ENCODE peak calls at places on chromosome 1, in five cellular contexts. One of them, this sample, is unnamed.

GRCh38 chr1:67061266-67061665 is 7.3 kb upstream of the SLC35D1 start:
- DNase-seq in naive thymus-derived CD4-positive, alpha-beta T cell: no peak
- DNase-seq in stomach: no peak
- DNase-seq in left lung: no peak
- DNase-seq in DND-41: no peak
- DNase-seq in this sample: no peak

GRCh38 chr1:97143236-97143882 is 421.8 kb downstream of the PTBP2 start:
- DNase-seq in naive thymus-derived CD4-positive, alpha-beta T cell: no peak
- DNase-seq in DND-41: no peak
- DNase-seq in stomach: no peak
- DNase-seq in left lung: no peak
- DNase-seq in this sample: no peak

GRCh38 chr1:35345439-35345981 is 77.0 kb downstream of the ZMYM4 start:
- DNase-seq in DND-41: no peak
- DNase-seq in stomach: no peak
- DNase-seq in naive thymus-derived CD4-positive, alpha-beta T cell: no peak
- DNase-seq in left lung: no peak
- DNase-seq in this sample: no peak

GRCh38 chr1:152869808-152870419 is 8.2 kb upstream of the SMCP start:
- DNase-seq in stomach: peak; percentile 75
- DNase-seq in DND-41: peak; percentile 69
- DNase-seq in naive thymus-derived CD4-positive, alpha-beta T cell: peak; percentile 49
- DNase-seq in left lung: no peak
- DNase-seq in this sample: peak; percentile 23

GRCh38 chr1:101282314-101283087 is 45.7 kb downstream of the S1PR1 start:
- DNase-seq in left lung: no peak
- DNase-seq in naive thymus-derived CD4-positive, alpha-beta T cell: no peak
- DNase-seq in stomach: no peak
- DNase-seq in DND-41: no peak
- DNase-seq in this sample: no peak

GRCh38 chr1:58397187-58397820 is 149.2 kb downstream of the OMA1 start:
- DNase-seq in DND-41: no peak
- DNase-seq in stomach: no peak
- DNase-seq in naive thymus-derived CD4-positive, alpha-beta T cell: no peak
- DNase-seq in left lung: no peak
- DNase-seq in this sample: no peak

GRCh38 chr1:164753521-164754077 is 194.6 kb downstream of the PBX1 start:
- DNase-seq in left lung: no peak
- DNase-seq in DND-41: no peak
- DNase-seq in stomach: no peak
- DNase-seq in naive thymus-derived CD4-positive, alpha-beta T cell: no peak
- DNase-seq in this sample: no peak

GRCh38 chr1:229832695-229833094 is 206.6 kb downstream of the URB2 start:
- DNase-seq in left lung: no peak
- DNase-seq in naive thymus-derived CD4-positive, alpha-beta T cell: no peak
- DNase-seq in DND-41: no peak
- DNase-seq in stomach: no peak
- DNase-seq in this sample: no peak

GRCh38 chr1:225693085-225693698 is 40.3 kb upstream of the ENAH start:
- DNase-seq in stomach: no peak
- DNase-seq in left lung: no peak
- DNase-seq in naive thymus-derived CD4-positive, alpha-beta T cell: no peak
- DNase-seq in DND-41: no peak
- DNase-seq in this sample: no peak
- H3K4me1 ChIP-seq in stomach: peaks cover 40% of the 10 kb centered on the region
- H3K4me1 ChIP-seq in left lung: peaks cover 7% of the 10 kb centered on the region
- H3K4me1 ChIP-seq in naive thymus-derived CD4-positive, alpha-beta T cell: no peaks in the 10 kb centered on the region
- H3K4me1 ChIP-seq in DND-41: no peaks in the 10 kb centered on the region
- H3K4me1 ChIP-seq in this sample: no peaks in the 10 kb centered on the region

GRCh38 chr1:115980156-115980555 is 3.8 kb downstream of the SLC22A15 start:
- DNase-seq in DND-41: no peak
- DNase-seq in naive thymus-derived CD4-positive, alpha-beta T cell: no peak
- DNase-seq in left lung: no peak
- DNase-seq in stomach: no peak
- DNase-seq in this sample: no peak
- H3K27ac ChIP-seq in DND-41: no peak overlapping the region
- H3K27ac ChIP-seq in naive thymus-derived CD4-positive, alpha-beta T cell: no peak overlapping the region
- H3K27ac ChIP-seq in left lung: no peak overlapping the region
- H3K27ac ChIP-seq in stomach: no peak overlapping the region
- H3K27ac ChIP-seq in this sample: no peak overlapping the region

DNA sequence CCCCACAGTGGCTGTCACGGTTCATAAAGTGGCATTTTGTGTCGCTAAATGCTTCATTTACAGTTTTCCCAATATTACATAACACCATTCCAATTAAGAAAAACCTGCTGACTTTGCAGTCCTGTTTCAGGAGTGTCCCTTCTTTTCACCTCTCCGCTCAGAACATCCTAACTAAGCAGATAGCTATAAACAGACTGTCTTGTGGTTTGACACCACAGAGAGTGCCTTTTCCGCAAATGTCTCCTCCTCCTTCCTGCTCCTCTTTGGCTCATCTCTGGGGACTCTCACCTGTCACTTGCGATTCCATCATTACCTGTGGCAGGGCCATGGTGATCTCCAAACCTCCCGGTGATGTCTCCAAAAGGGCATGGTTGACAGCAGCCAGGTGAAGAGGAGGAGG is 119.0 kb downstream of the CNIH3 start:
- DNase-seq in left lung: no peak
- DNase-seq in naive thymus-derived CD4-positive, alpha-beta T cell: no peak
- DNase-seq in DND-41: no peak
- DNase-seq in stomach: no peak
- DNase-seq in this sample: no peak
- H3K4me1 ChIP-seq in left lung: peaks cover 12% of the 10 kb centered on the region
- H3K4me1 ChIP-seq in naive thymus-derived CD4-positive, alpha-beta T cell: no peaks in the 10 kb centered on the region
- H3K4me1 ChIP-seq in DND-41: no peaks in the 10 kb centered on the region
- H3K4me1 ChIP-seq in stomach: peaks cover 24% of the 10 kb centered on the region
- H3K4me1 ChIP-seq in this sample: peaks cover 5% of the 10 kb centered on the region

GRCh38 chr1:54225986-54226559 is 26.1 kb downstream of the MRPL37 start:
- DNase-seq in left lung: no peak
- DNase-seq in DND-41: no peak
- DNase-seq in naive thymus-derived CD4-positive, alpha-beta T cell: no peak
- DNase-seq in stomach: no peak
- DNase-seq in this sample: no peak

GRCh38 chr1:54227836-54228435 is 28.0 kb downstream of the MRPL37 start:
- DNase-seq in left lung: no peak
- DNase-seq in naive thymus-derived CD4-positive, alpha-beta T cell: no peak
- DNase-seq in stomach: no peak
- DNase-seq in DND-41: no peak
- DNase-seq in this sample: no peak

GRCh38 chr1:54228638-54229079 is 28.7 kb downstream of the MRPL37 start:
- DNase-seq in naive thymus-derived CD4-positive, alpha-beta T cell: no peak
- DNase-seq in stomach: no peak
- DNase-seq in left lung: no peak
- DNase-seq in DND-41: no peak
- DNase-seq in this sample: no peak

GRCh38 chr1:54225378-54225777 is 25.4 kb downstream of the MRPL37 start:
- DNase-seq in naive thymus-derived CD4-positive, alpha-beta T cell: no peak
- DNase-seq in left lung: no peak
- DNase-seq in DND-41: no peak
- DNase-seq in stomach: no peak
- DNase-seq in this sample: no peak

GRCh38 chr1:54227091-54227602 is 27.2 kb downstream of the MRPL37 start:
- DNase-seq in DND-41: no peak
- DNase-seq in stomach: no peak
- DNase-seq in naive thymus-derived CD4-positive, alpha-beta T cell: no peak
- DNase-seq in left lung: no peak
- DNase-seq in this sample: no peak
- H3K27ac ChIP-seq in DND-41: no peak overlapping the region
- H3K27ac ChIP-seq in stomach: no peak overlapping the region
- H3K27ac ChIP-seq in naive thymus-derived CD4-positive, alpha-beta T cell: no peak overlapping the region
- H3K27ac ChIP-seq in left lung: no peak overlapping the region
- H3K27ac ChIP-seq in this sample: no peak overlapping the region

GRCh38 chr1:3679799-3680453 is 27.6 kb downstream of the TP73 start:
- DNase-seq in DND-41: no peak
- DNase-seq in stomach: no peak
- DNase-seq in left lung: peak; percentile 48
- DNase-seq in naive thymus-derived CD4-positive, alpha-beta T cell: no peak
- DNase-seq in this sample: no peak
- H3K4me1 ChIP-seq in DND-41: no peaks in the 10 kb centered on the region
- H3K4me1 ChIP-seq in stomach: peaks cover 8% of the 10 kb centered on the region
- H3K4me1 ChIP-seq in left lung: peaks cover 38% of the 10 kb centered on the region
- H3K4me1 ChIP-seq in naive thymus-derived CD4-positive, alpha-beta T cell: no peaks in the 10 kb centered on the region
- H3K4me1 ChIP-seq in this sample: no peaks in the 10 kb centered on the region

DNA sequence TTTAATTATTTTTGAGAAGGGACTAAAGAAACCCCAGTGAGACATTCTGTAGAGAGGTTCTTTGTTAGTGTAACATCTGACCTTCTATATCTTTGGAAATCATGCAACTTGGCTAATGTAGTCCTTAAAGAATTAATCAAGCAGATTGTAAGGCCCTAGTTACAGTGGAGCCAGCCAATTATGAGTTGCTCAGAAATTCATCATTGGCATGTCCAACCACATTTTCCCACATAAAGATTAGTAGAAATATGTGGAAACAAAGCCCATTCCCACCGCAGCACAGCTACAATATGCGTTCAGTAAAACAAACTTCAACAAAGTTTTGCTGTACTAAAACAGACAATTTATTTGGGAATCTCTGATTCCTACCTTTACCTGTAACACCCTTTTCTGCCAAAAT is 27.8 kb downstream of the WNT2B start:
- DNase-seq in stomach: no peak
- DNase-seq in naive thymus-derived CD4-positive, alpha-beta T cell: no peak
- DNase-seq in DND-41: no peak
- DNase-seq in left lung: no peak
- DNase-seq in this sample: no peak
- H3K27ac ChIP-seq in stomach: no peak overlapping the region
- H3K27ac ChIP-seq in naive thymus-derived CD4-positive, alpha-beta T cell: no peak overlapping the region
- H3K27ac ChIP-seq in DND-41: no peak overlapping the region
- H3K27ac ChIP-seq in left lung: no peak overlapping the region
- H3K27ac ChIP-seq in this sample: no peak overlapping the region

DNA sequence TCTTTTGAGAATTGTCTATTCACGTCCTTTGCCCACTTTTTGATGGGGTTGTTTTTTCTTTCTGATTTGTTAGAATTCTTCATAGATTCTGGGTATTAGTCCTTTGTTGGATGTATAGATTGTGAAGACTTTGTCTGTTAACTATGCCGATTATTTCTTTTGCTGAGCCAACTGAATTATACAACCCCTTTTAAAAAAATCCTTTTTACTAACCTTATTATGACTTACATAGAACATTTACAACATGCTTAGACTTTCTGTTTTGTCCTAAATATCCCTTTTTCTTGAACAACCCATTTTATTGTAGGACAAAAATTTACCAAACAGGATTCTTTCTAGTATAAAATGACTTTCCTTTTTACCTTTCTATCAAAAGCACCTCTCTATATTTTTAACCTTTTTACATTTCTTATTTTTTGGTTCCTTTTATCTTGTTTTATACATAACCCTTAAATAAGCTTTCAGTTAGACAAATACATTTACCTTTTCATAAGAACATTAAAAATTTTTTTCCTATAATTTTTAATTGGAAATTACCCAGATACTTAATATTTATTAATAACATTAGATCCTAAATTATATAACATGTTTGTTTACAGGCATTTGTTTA is 70.4 kb upstream of the TTLL7 start:
- DNase-seq in DND-41: no peak
- DNase-seq in stomach: no peak
- DNase-seq in left lung: no peak
- DNase-seq in naive thymus-derived CD4-positive, alpha-beta T cell: no peak
- DNase-seq in this sample: no peak
- H3K4me1 ChIP-seq in DND-41: no peaks in the 10 kb centered on the region
- H3K4me1 ChIP-seq in stomach: no peaks in the 10 kb centered on the region
- H3K4me1 ChIP-seq in left lung: no peaks in the 10 kb centered on the region
- H3K4me1 ChIP-seq in naive thymus-derived CD4-positive, alpha-beta T cell: no peaks in the 10 kb centered on the region
- H3K4me1 ChIP-seq in this sample: no peaks in the 10 kb centered on the region

GRCh38 chr1:220182656-220183055 is 88.7 kb downstream of the IARS2 start:
- DNase-seq in left lung: no peak
- DNase-seq in naive thymus-derived CD4-positive, alpha-beta T cell: no peak
- DNase-seq in stomach: no peak
- DNase-seq in DND-41: no peak
- DNase-seq in this sample: no peak
- H3K27ac ChIP-seq in left lung: no peak overlapping the region
- H3K27ac ChIP-seq in naive thymus-derived CD4-positive, alpha-beta T cell: no peak overlapping the region
- H3K27ac ChIP-seq in stomach: no peak overlapping the region
- H3K27ac ChIP-seq in DND-41: no peak overlapping the region
- H3K27ac ChIP-seq in this sample: no peak overlapping the region